ENCODE peak calls at places on chromosome 17, in four cellular contexts. A, O, Y and Q are unnamed samples.
A peak's percentile ranks its signal among the peaks of the same experiment; 100 is the strongest.

GRCh38 chr17:13765701-13766100 is 164.0 kb upstream of the HS3ST3A1 start:
- DNase-seq in O (no peak), Y (no peak), A (no peak), Q (no peak)

GRCh38 chr17:56918916-56919315 is 5.1 kb upstream of the TRIM25 start:
- DNase-seq in O (no peak), Y (peak; percentile 87), A (no peak), Q (no peak)

GRCh38 chr17:27666831-27667560 is 36.0 kb downstream of the LGALS9 start:
- DNase-seq in A (peak; percentile 76), Y (no peak), O (no peak), Q (no peak)

GRCh38 chr17:73286863-73287296 is 24.9 kb downstream of the CDC42EP4 start:
- DNase-seq in O (peak; percentile 53), Y (peak; percentile 85), A (no peak), Q (no peak)

GRCh38 chr17:29433551-29433950 is 43.4 kb downstream of the TAOK1 start:
- DNase-seq in O (peak; percentile 33), A (no peak), Y (no peak), Q (no peak)

GRCh38 chr17:73350864-73351263 is 39.1 kb upstream of the CDC42EP4 start:
- DNase-seq in Y (no peak), A (no peak), O (no peak), Q (no peak)

GRCh38 chr17:75548839-75549238 is 23.3 kb downstream of the LLGL2 start:
- DNase-seq in Y (no peak), O (no peak), A (no peak), Q (no peak)

GRCh38 chr17:2853111-2853721 is 57.0 kb downstream of the RAP1GAP2 start:
- DNase-seq in O (peak; percentile 64), A (peak; percentile 88), Y (peak; percentile 53), Q (no peak)

GRCh38 chr17:50596191-50597037 is 35.9 kb downstream of the CACNA1G start:
- DNase-seq in Y (no peak), O (peak; percentile 60), A (no peak), Q (no peak)

GRCh38 chr17:67602974-67603373 is 114.8 kb upstream of the NOL11 start:
- DNase-seq in Y (peak; percentile 59), O (no peak), A (peak; percentile 65), Q (no peak)

GRCh38 chr17:11272191-11272590 is 31.2 kb downstream of the SHISA6 start:
- DNase-seq in A (no peak), O (no peak), Y (no peak), Q (no peak)

GRCh38 chr17:79940381-79941087 is 95.1 kb downstream of the TBC1D16 start:
- DNase-seq in O (peak; percentile 14), Y (no peak), A (peak; percentile 77), Q (no peak)

GRCh38 chr17:76142044-76143041 is 1.3 kb upstream of the FOXJ1 start:
- DNase-seq in A (no peak), Y (no peak), O (no peak), Q (no peak)

GRCh38 chr17:39740357-39741111 is 2.8 kb downstream of the GRB7 start:
- DNase-seq in A (no peak), Y (peak; percentile 79), O (no peak), Q (no peak)

GRCh38 chr17:29847527-29847931 is 82.5 kb downstream of the SSH2 start:
- DNase-seq in A (no peak), Y (peak; percentile 26), O (no peak), Q (no peak)

GRCh38 chr17:67270411-67270810 is 25.4 kb upstream of the HELZ start:
- DNase-seq in O (no peak), Y (no peak), A (no peak), Q (no peak)

GRCh38 chr17:8162232-8162996 is at the start of gene VAMP2:
- DNase-seq in Y (peak; percentile 64), A (peak; percentile 97), O (peak; percentile 89), Q (no peak)

GRCh38 chr17:10067446-10068143 is 130.8 kb downstream of the GAS7 start:
- DNase-seq in A (no peak), O (no peak), Y (no peak), Q (no peak)

GRCh38 chr17:39213852-39214251 is 11.9 kb downstream of the STAC2 start:
- DNase-seq in Y (peak; percentile 37), A (no peak), O (no peak), Q (no peak)

GRCh38 chr17:4970273-4970672 is 2.7 kb upstream of the SPAG7 start:
- DNase-seq in Y (no peak), O (no peak), A (no peak), Q (no peak)

GRCh38 chr17:28372203-28372944 is 880 bp downstream of the SARM1 start:
- DNase-seq in A (no peak), O (no peak), Y (peak; percentile 39), Q (no peak)

GRCh38 chr17:41977991-41978390 is 11.4 kb downstream of the CNP start:
- DNase-seq in Y (no peak), A (peak; percentile 78), O (no peak), Q (no peak)

GRCh38 chr17:4232168-4232813 is 31.5 kb downstream of the ANKFY1 start:
- DNase-seq in Y (peak; percentile 78), O (no peak), A (no peak), Q (no peak)

GRCh38 chr17:66200685-66201092 is 8.8 kb upstream of the CEP112 start:
- DNase-seq in O (no peak), Y (peak; percentile 82), A (no peak), Q (no peak)

GRCh38 chr17:21213005-21213404 is 956 bp downstream of the TMEM11 start:
- DNase-seq in A (no peak), Y (no peak), O (no peak), Q (no peak)

GRCh38 chr17:45161288-45162021 is at the start of gene HEXIM2:
- DNase-seq in A (peak; percentile 100), Y (peak; percentile 100), O (peak; percentile 97), Q (peak; percentile 100)